ENCODE peak calls at places on chromosome 16, in nine cellular contexts. I, N, A, S, Z, G, H, B and F are unnamed samples.

GRCh38 chr16:56246051-56246817 is 54.9 kb downstream of the GNAO1 start:
- DNase-seq in I (no peak), S (no peak), A (peak; percentile 43), H (peak; percentile 23), Z (no peak), B (no peak), N (no peak), G (no peak), F (no peak)

GRCh38 chr16:53098526-53099317 is 43.9 kb downstream of the CHD9 start:
- DNase-seq in Z (peak; percentile 94), G (peak; percentile 86), A (peak; percentile 54), N (peak; percentile 85), S (peak; percentile 89), B (peak; percentile 76), I (peak; percentile 91), H (peak; percentile 88), F (peak; percentile 82)

GRCh38 chr16:84848991-84849634 is 29.3 kb downstream of the CRISPLD2 start:
- DNase-seq in G (no peak), N (no peak), I (no peak), Z (no peak), B (no peak), H (no peak), A (no peak), S (no peak), F (no peak)

GRCh38 chr16:65015577-65015976 is 106.3 kb downstream of the CDH11 start:
- DNase-seq in I (no peak), G (no peak), B (no peak), Z (no peak), N (no peak), A (no peak), S (no peak), H (no peak), F (no peak)

GRCh38 chr16:67179421-67180080 is 4.2 kb downstream of the MATCAP1 start:
- DNase-seq in S (no peak), H (no peak), N (no peak), I (no peak), B (no peak), A (no peak), Z (no peak), G (no peak), F (no peak)

GRCh38 chr16:84194018-84194417 is 3.1 kb downstream of the ADAD2 start:
- DNase-seq in A (no peak), H (no peak), Z (no peak), B (no peak), G (no peak), I (no peak), S (no peak), N (no peak), F (no peak)

GRCh38 chr16:29025218-29025617 is 40.4 kb downstream of the LAT start:
- DNase-seq in B (no peak), N (no peak), Z (no peak), I (no peak), A (no peak), G (no peak), S (no peak), H (no peak), F (no peak)

GRCh38 chr16:8679156-8679555 is 4.7 kb downstream of the ABAT start:
- DNase-seq in B (no peak), N (no peak), H (no peak), S (no peak), I (no peak), A (no peak), G (no peak), Z (no peak), F (no peak)

GRCh38 chr16:85778873-85779272 is 20.5 kb downstream of the EMC8 start:
- DNase-seq in I (no peak), G (no peak), Z (no peak), H (no peak), B (no peak), S (no peak), N (no peak), A (no peak), F (no peak)

GRCh38 chr16:9135797-9136196 is 44.4 kb downstream of the HAPSTR1 start:
- DNase-seq in Z (no peak), N (no peak), I (no peak), A (no peak), B (no peak), S (peak; percentile 38), G (no peak), H (no peak), F (no peak)

GRCh38 chr16:15983898-15984297 is 34.5 kb downstream of the ABCC1 start:
- DNase-seq in A (no peak), S (no peak), H (peak; percentile 30), I (peak; percentile 59), Z (no peak), G (no peak), B (no peak), N (no peak), F (no peak)

GRCh38 chr16:75113046-75113491 is 3.5 kb downstream of the LDHD start:
- DNase-seq in H (no peak), S (no peak), N (no peak), I (no peak), G (no peak), A (no peak), Z (no peak), B (no peak), F (no peak)

GRCh38 chr16:70784692-70785317 is 16.2 kb downstream of the VAC14 start:
- DNase-seq in G (no peak), B (no peak), H (no peak), Z (no peak), S (no peak), A (no peak), I (no peak), N (no peak), F (no peak)

GRCh38 chr16:3036726-3037315 is at the start of gene BICDL2:
- DNase-seq in S (no peak), I (no peak), G (no peak), Z (no peak), H (no peak), A (no peak), N (peak; percentile 87), B (peak; percentile 74), F (no peak)

GRCh38 chr16:17266606-17267313 is 204.0 kb downstream of the XYLT1 start:
- DNase-seq in A (no peak), G (peak; percentile 68), S (no peak), B (peak; percentile 86), Z (no peak), N (peak; percentile 89), I (no peak), H (peak; percentile 93), F (no peak)

DNA sequence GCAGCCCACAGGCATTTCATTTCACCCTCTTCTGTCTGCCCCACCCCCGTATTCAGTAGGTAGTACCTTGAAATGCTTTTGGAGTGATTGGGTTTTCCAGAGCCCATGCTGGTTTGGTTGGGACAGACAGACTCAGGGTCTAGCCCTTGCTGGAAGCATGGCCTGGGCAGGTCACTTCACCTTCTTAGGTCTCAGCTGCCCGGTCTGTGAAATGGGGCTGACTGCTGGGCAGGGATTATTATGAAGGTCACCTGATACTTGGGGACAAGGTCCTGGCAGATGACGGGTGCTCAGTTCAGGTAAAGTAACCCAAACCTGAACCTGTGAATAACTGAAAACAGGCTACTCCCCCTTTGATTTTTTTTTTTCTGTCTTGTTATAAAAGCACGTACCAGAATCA is 116.0 kb downstream of the CLEC16A start:
- DNase-seq in B (no peak), Z (no peak), A (no peak), H (no peak), S (no peak), N (no peak), G (no peak), I (no peak), F (no peak)
- TF ChIP-seq POLR2A in B (no peak), Z (no peak), A (no peak), H (no peak), S (no peak), N (no peak), G (no peak), I (no peak), F (no peak)

GRCh38 chr16:4859190-4859899 is 12.1 kb downstream of the UBN1 start:
- DNase-seq in I (no peak), H (no peak), N (no peak), B (no peak), Z (no peak), G (no peak), A (peak; percentile 76), S (no peak), F (peak; percentile 61)

GRCh38 chr16:4862639-4863038 is 15.4 kb downstream of the UBN1 start:
- DNase-seq in A (no peak), I (no peak), B (peak; percentile 50), G (peak; percentile 61), Z (no peak), S (no peak), N (no peak), H (no peak), F (no peak)

GRCh38 chr16:4855804-4856203 is 8.5 kb downstream of the UBN1 start:
- DNase-seq in G (no peak), B (no peak), S (no peak), Z (no peak), A (no peak), I (no peak), H (no peak), N (no peak), F (no peak)

GRCh38 chr16:4860727-4861342 is 13.6 kb downstream of the UBN1 start:
- DNase-seq in S (peak; percentile 74), N (no peak), I (no peak), G (no peak), H (no peak), A (no peak), B (no peak), Z (no peak), F (peak; percentile 70)

DNA sequence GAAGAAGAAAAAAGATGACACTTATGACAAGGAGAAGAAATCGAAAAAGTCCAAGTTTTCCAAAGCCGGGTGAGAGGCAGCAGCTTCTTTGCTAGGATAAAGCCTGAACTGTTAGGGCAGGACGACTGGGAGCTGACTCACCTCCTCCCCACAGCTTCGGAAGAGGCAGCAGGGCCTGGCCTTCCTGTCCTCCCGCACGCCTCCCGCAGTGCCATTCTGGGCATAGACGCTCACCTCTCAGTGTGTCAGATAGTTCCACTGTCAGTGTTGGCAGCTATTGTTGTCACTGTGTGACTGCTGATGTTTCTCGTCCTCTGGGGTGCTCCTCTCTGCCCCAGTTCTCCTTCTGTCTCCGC is 12.6 kb downstream of the UBN1 start:
- DNase-seq in N (no peak), Z (no peak), G (no peak), S (no peak), H (peak; percentile 51), B (no peak), I (no peak), A (peak; percentile 86), F (no peak)
- TF ChIP-seq POLR2A in N (no peak), Z (no peak), G (no peak), S (no peak), H (no peak), B (no peak), I (no peak), A (no peak), F (no peak)

DNA sequence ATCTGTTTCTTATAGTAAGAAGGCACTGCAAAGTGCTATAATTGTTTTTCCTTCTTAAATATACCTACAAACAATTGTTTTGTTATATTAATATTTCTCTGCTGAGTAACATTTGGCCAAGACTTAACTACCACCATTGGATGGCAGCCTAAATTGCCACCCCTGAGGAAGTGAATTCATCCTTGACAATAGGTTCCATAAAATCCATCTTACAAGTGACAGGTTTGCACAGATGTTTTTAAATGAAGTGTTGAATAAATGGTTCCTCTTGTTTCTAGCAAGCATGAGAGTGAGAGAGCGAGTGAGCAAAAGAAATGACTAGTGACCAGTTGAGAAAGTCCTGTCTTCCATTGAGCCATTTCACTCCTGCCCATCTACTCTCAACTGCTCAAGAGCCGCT is 8.3 kb upstream of the MPHOSPH6 start:
- DNase-seq in G (no peak), I (no peak), Z (no peak), B (no peak), N (no peak), H (no peak), A (no peak), S (no peak), F (no peak)
- TF ChIP-seq POLR2A in G (no peak), I (no peak), Z (no peak), B (no peak), N (no peak), H (no peak), A (no peak), S (no peak), F (no peak)

GRCh38 chr16:77211880-77212735 is 12.9 kb downstream of the SYCE1L start:
- DNase-seq in N (peak; percentile 73), Z (peak; percentile 52), S (peak; percentile 86), A (no peak), H (no peak), G (no peak), B (peak; percentile 47), I (peak; percentile 29), F (peak; percentile 89)
- TF ChIP-seq POLR2A in N (peak; percentile 51), Z (peak; percentile 43), S (no peak), A (peak; percentile 64), H (no peak), G (no peak), B (no peak), I (no peak), F (no peak)